ENCODE peak calls at places on chromosome 11, in six cellular contexts. T is uterus, O is right atrium auricular region, Z is body of pancreas, B is tibial artery, C is testis. S is an unnamed sample.

GRCh38 chr11:112049777-112050176 is 24.0 kb downstream of the PIH1D2 start:
- DNase-seq in T (no peak), O (no peak), Z (no peak), B (no peak), C (no peak), S (no peak)

GRCh38 chr11:120375076-120375475 is 38.9 kb downstream of the ARHGEF12 start:
- DNase-seq in T (no peak), O (no peak), Z (no peak), B (no peak), C (no peak), S (no peak)

GRCh38 chr11:61752117-61752924 is at the start of gene MYRF:
- DNase-seq in T (peak; percentile 70), O (no peak), Z (peak; percentile 75), B (no peak), C (peak; percentile 61), S (no peak)

GRCh38 chr11:76629133-76629852 is 41.3 kb downstream of the LRRC32 start:
- DNase-seq in T (peak; percentile 37), O (peak; percentile 80), Z (no peak), B (peak; percentile 73), C (no peak), S (peak; percentile 48)

GRCh38 chr11:8867856-8868705 is 42.9 kb upstream of the AKIP1 start:
- DNase-seq in T (no peak), O (no peak), Z (no peak), B (no peak), C (no peak), S (no peak)

GRCh38 chr11:72534859-72535547 is 100.7 kb upstream of the CLPB start:
- DNase-seq in T (no peak), O (no peak), Z (no peak), B (no peak), C (no peak), S (no peak)

GRCh38 chr11:111069076-111069475 is 176.4 kb upstream of the POU2AF2 start:
- DNase-seq in T (no peak), O (no peak), Z (no peak), B (no peak), C (no peak), S (no peak)

GRCh38 chr11:23554002-23554401 is 693.7 kb upstream of the CCDC179 start:
- DNase-seq in T (no peak), O (no peak), Z (no peak), B (no peak), C (no peak), S (no peak)

GRCh38 chr11:134050541-134051383 is 18.1 kb upstream of the JAM3 start:
- DNase-seq in T (peak; percentile 81), O (no peak), Z (peak; percentile 77), B (peak; percentile 48), C (peak; percentile 91), S (peak; percentile 65)

GRCh38 chr11:945986-946385 is 20.3 kb downstream of the AP2A2 start:
- DNase-seq in T (no peak), O (no peak), Z (no peak), B (no peak), C (no peak), S (no peak)

GRCh38 chr11:114147389-114148382 is 88.2 kb downstream of the ZBTB16 start:
- DNase-seq in T (no peak), O (no peak), Z (peak; percentile 40), B (no peak), C (no peak), S (no peak)

DNA sequence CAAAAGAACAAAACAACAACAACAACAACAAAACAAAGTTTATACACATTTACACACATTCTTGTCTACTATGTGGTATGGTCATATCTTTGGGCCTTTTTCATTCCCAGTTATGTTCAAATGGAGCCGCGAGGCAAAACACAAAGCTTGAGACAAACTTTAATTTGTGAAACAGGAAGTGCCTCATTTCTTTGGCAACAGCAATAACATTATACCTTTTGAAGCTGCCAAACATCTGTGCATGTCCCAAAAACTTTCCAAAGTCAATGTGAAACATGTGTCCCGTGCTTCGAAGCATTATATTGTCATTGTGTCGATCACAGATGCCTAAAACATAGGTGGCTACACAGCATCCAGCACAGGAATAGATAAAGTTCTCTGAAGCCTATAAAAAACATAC is 25.0 kb upstream of the RPS13 start:
- DNase-seq in T (no peak), O (no peak), Z (no peak), B (no peak), C (no peak), S (no peak)
- H3K36me3 ChIP-seq in T (no peaks in the 10 kb centered on the region), O (peaks cover 59% of the 10 kb centered on the region), Z (peaks cover 5% of the 10 kb centered on the region), B (peaks cover 92% of the 10 kb centered on the region), C (no peaks in the 10 kb centered on the region), S (peaks cover 17% of the 10 kb centered on the region)

GRCh38 chr11:100801225-100801999 is 114.3 kb downstream of the ARHGAP42 start:
- DNase-seq in T (no peak), O (no peak), Z (no peak), B (no peak), C (no peak), S (no peak)
- H3K9me3 ChIP-seq in T (no peaks in the 10 kb centered on the region), O (no peaks in the 10 kb centered on the region), Z (no peaks in the 10 kb centered on the region), B (no peaks in the 10 kb centered on the region), C (no peaks in the 10 kb centered on the region), S (no peaks in the 10 kb centered on the region)

GRCh38 chr11:128474036-128474874 is 113.1 kb downstream of the ETS1 start:
- DNase-seq in T (no peak), O (no peak), Z (no peak), B (no peak), C (no peak), S (no peak)

GRCh38 chr11:128473631-128474030 is 113.7 kb downstream of the ETS1 start:
- DNase-seq in T (no peak), O (no peak), Z (no peak), B (no peak), C (no peak), S (no peak)

GRCh38 chr11:128470081-128470480 is 117.3 kb downstream of the ETS1 start:
- DNase-seq in T (no peak), O (no peak), Z (no peak), B (no peak), C (no peak), S (no peak)

GRCh38 chr11:128471138-128471661 is 116.2 kb downstream of the ETS1 start:
- DNase-seq in T (no peak), O (no peak), Z (no peak), B (no peak), C (no peak), S (no peak)

GRCh38 chr11:128472128-128473110 is 114.9 kb downstream of the ETS1 start:
- DNase-seq in T (no peak), O (no peak), Z (no peak), B (no peak), C (no peak), S (no peak)
- H3K36me3 ChIP-seq in T (no peaks in the 10 kb centered on the region), O (peaks cover 21% of the 10 kb centered on the region), Z (no peaks in the 10 kb centered on the region), B (peaks cover 28% of the 10 kb centered on the region), C (no peaks in the 10 kb centered on the region), S (peaks cover 14% of the 10 kb centered on the region)

DNA sequence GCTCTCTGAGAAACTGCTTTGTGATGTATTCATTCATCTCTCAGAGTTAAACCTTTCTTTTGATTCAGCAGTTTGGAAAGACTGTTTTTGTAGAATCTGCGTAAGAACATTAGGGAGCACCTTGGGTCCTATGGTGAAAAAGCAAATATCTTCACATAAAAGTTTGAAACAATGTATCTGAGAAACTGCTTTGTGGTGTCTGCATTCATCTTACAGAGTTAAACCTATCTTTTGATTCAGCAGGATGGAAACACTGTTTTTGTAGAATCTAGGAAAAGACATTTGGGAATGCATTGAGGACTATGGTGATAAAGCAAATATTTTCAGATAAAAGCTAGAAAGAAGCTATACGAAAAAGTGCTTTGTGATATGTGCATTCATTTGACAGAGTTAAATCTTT is 361.3 kb downstream of the OR4C45 start:
- DNase-seq in T (no peak), O (no peak), Z (no peak), B (no peak), C (no peak), S (no peak)
- H3K9me3 ChIP-seq in T (no peaks in the 10 kb centered on the region), O (no peaks in the 10 kb centered on the region), Z (peaks cover 52% of the 10 kb centered on the region), B (peaks cover 3% of the 10 kb centered on the region), C (no peaks in the 10 kb centered on the region), S (peaks cover 74% of the 10 kb centered on the region)

DNA sequence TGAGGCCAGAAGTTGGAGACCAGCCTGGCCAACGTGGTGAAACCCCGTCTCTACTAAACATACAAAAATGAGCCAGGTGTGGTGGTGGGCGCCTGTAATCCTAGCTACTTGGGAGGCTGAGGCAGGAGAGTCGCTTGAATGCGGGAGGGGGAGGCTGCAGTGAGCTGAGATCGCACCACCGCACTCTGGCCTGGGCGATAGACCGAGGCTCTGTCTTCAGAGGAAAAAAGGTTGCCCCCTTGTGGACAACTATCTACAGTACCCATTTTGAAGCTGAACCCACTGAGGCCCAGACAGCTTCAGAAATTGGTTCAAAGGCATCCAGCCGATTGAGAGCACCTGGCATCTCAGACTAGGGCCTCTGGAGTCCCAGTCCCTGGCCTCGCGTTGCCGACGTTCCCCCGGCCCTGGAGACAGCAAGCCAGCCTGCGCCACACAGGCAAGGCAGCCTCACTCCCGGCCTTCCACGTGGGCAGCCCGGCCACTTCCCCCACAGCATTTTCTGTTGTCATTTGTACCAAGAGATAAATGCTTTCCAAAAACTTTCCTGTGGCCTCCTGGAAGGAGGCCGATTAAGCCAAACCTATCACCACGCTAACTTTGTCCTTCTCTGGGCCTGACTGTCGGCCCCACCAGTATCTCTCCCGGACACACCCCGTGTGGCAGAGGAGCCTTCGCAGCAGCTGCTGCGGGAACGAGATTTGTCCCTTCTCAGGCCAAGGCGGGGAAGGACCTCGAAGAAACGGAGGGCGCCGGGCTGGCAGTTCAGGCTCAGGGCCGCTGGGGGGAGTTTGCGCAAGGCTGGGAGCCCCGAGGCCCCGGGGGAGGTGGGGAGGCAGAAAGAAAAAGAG is 82.8 kb downstream of the FLI1 start:
- DNase-seq in T (peak; percentile 47), O (peak; percentile 68), Z (peak; percentile 56), B (no peak), C (peak; percentile 77), S (no peak)
- H3K36me3 ChIP-seq in T (no peaks in the 10 kb centered on the region), O (peaks cover 12% of the 10 kb centered on the region), Z (no peaks in the 10 kb centered on the region), B (peaks cover 14% of the 10 kb centered on the region), C (no peaks in the 10 kb centered on the region), S (no peaks in the 10 kb centered on the region)

GRCh38 chr11:37533087-37533486 is 935.1 kb upstream of the RAG2 start:
- DNase-seq in T (no peak), O (no peak), Z (no peak), B (no peak), C (no peak), S (no peak)
- H3K9me3 ChIP-seq in T (no peaks in the 10 kb centered on the region), O (no peaks in the 10 kb centered on the region), Z (peaks cover 11% of the 10 kb centered on the region), B (no peaks in the 10 kb centered on the region), C (no peaks in the 10 kb centered on the region), S (no peaks in the 10 kb centered on the region)

S was measured in lung.